ENCODE peak calls at places on chromosomes 6 and 20, in eight cellular contexts. One of them, this sample, is unnamed.

GRCh38 chr20:56348746-56349145 is 10.0 kb upstream of the FAM210B start:
- DNase-seq in MM.1S: no peak
- DNase-seq in Karpas-422: no peak
- DNase-seq in HepG2: no peak
- DNase-seq in DND-41: no peak
- DNase-seq in mesendoderm: peak; percentile 16
- DNase-seq in GM23248: no peak
- DNase-seq in PC-3: no peak
- DNase-seq in this sample: no peak

GRCh38 chr6:169425628-169426370 is 172.2 kb upstream of the THBS2 start:
- DNase-seq in DND-41: no peak
- DNase-seq in GM23248: no peak
- DNase-seq in HepG2: no peak
- DNase-seq in mesendoderm: no peak
- DNase-seq in PC-3: no peak
- DNase-seq in MM.1S: no peak
- DNase-seq in Karpas-422: no peak
- DNase-seq in this sample: no peak

GRCh38 chr20:33279261-33279910 is 3.6 kb upstream of the BPIFB1 start:
- DNase-seq in mesendoderm: no peak
- DNase-seq in GM23248: no peak
- DNase-seq in PC-3: no peak
- DNase-seq in DND-41: no peak
- DNase-seq in Karpas-422: no peak
- DNase-seq in MM.1S: no peak
- DNase-seq in HepG2: no peak
- DNase-seq in this sample: no peak

GRCh38 chr6:73680289-73680688 is 15.7 kb upstream of the CD109 start:
- DNase-seq in MM.1S: no peak
- DNase-seq in DND-41: no peak
- DNase-seq in HepG2: no peak
- DNase-seq in mesendoderm: no peak
- DNase-seq in PC-3: peak; percentile 74
- DNase-seq in Karpas-422: no peak
- DNase-seq in GM23248: no peak
- DNase-seq in this sample: no peak

GRCh38 chr6:25560851-25561250 is 91.2 kb upstream of the SCGN start:
- DNase-seq in mesendoderm: no peak
- DNase-seq in DND-41: no peak
- DNase-seq in MM.1S: no peak
- DNase-seq in PC-3: no peak
- DNase-seq in HepG2: no peak
- DNase-seq in Karpas-422: no peak
- DNase-seq in GM23248: no peak
- DNase-seq in this sample: no peak

GRCh38 chr20:1636621-1637020 is 16.8 kb upstream of the SIRPB1 start:
- DNase-seq in DND-41: no peak
- DNase-seq in GM23248: no peak
- DNase-seq in MM.1S: no peak
- DNase-seq in HepG2: peak; percentile 93
- DNase-seq in PC-3: no peak
- DNase-seq in mesendoderm: peak; percentile 46
- DNase-seq in Karpas-422: no peak
- DNase-seq in this sample: no peak

GRCh38 chr20:8997720-8998119 is 71.2 kb upstream of the PLCB4 start:
- DNase-seq in GM23248: no peak
- DNase-seq in MM.1S: no peak
- DNase-seq in PC-3: no peak
- DNase-seq in DND-41: no peak
- DNase-seq in Karpas-422: no peak
- DNase-seq in HepG2: no peak
- DNase-seq in mesendoderm: peak; percentile 32
- DNase-seq in this sample: no peak

GRCh38 chr6:79705456-79705995 is 74.4 kb downstream of the SH3BGRL2 start:
- DNase-seq in MM.1S: no peak
- DNase-seq in mesendoderm: no peak
- DNase-seq in PC-3: no peak
- DNase-seq in GM23248: no peak
- DNase-seq in Karpas-422: no peak
- DNase-seq in DND-41: no peak
- DNase-seq in HepG2: no peak
- DNase-seq in this sample: no peak

GRCh38 chr20:41233976-41234514 is 83.5 kb downstream of the ZHX3 start:
- DNase-seq in Karpas-422: no peak
- DNase-seq in GM23248: peak; percentile 7
- DNase-seq in DND-41: no peak
- DNase-seq in mesendoderm: no peak
- DNase-seq in HepG2: no peak
- DNase-seq in MM.1S: no peak
- DNase-seq in PC-3: no peak
- DNase-seq in this sample: no peak

GRCh38 chr6:28215425-28215824 is 9.7 kb upstream of the ZSCAN9 start:
- DNase-seq in mesendoderm: no peak
- DNase-seq in PC-3: no peak
- DNase-seq in MM.1S: no peak
- DNase-seq in Karpas-422: no peak
- DNase-seq in DND-41: no peak
- DNase-seq in GM23248: peak; percentile 29
- DNase-seq in HepG2: no peak
- DNase-seq in this sample: peak; percentile 74

GRCh38 chr6:107064579-107065065 is 36.6 kb downstream of the MTRES1 start:
- DNase-seq in GM23248: peak; percentile 49
- DNase-seq in Karpas-422: no peak
- DNase-seq in mesendoderm: no peak
- DNase-seq in DND-41: peak; percentile 77
- DNase-seq in PC-3: peak; percentile 32
- DNase-seq in MM.1S: peak; percentile 79
- DNase-seq in HepG2: peak; percentile 13
- DNase-seq in this sample: peak; percentile 25

GRCh38 chr6:92459606-92460005 is 959.8 kb downstream of the EPHA7 start:
- DNase-seq in mesendoderm: no peak
- DNase-seq in PC-3: no peak
- DNase-seq in Karpas-422: no peak
- DNase-seq in HepG2: no peak
- DNase-seq in GM23248: no peak
- DNase-seq in DND-41: no peak
- DNase-seq in MM.1S: no peak
- DNase-seq in this sample: no peak

GRCh38 chr6:140572129-140572528 is 1197.7 kb upstream of the CITED2 start:
- DNase-seq in PC-3: peak; percentile 86
- DNase-seq in GM23248: peak; percentile 94
- DNase-seq in MM.1S: no peak
- DNase-seq in mesendoderm: no peak
- DNase-seq in DND-41: no peak
- DNase-seq in Karpas-422: no peak
- DNase-seq in HepG2: no peak
- DNase-seq in this sample: no peak

GRCh38 chr20:59400666-59401065 is 100.3 kb downstream of the EDN3 start:
- DNase-seq in HepG2: no peak
- DNase-seq in MM.1S: no peak
- DNase-seq in Karpas-422: no peak
- DNase-seq in PC-3: no peak
- DNase-seq in GM23248: no peak
- DNase-seq in mesendoderm: no peak
- DNase-seq in DND-41: no peak
- DNase-seq in this sample: no peak

GRCh38 chr6:110971458-110971857 is 10.4 kb upstream of the RPF2 start:
- DNase-seq in HepG2: no peak
- DNase-seq in Karpas-422: no peak
- DNase-seq in PC-3: no peak
- DNase-seq in GM23248: no peak
- DNase-seq in DND-41: no peak
- DNase-seq in mesendoderm: no peak
- DNase-seq in MM.1S: no peak
- DNase-seq in this sample: no peak

GRCh38 chr20:39800548-39800947 is 838.4 kb downstream of the DHX35 start:
- DNase-seq in mesendoderm: no peak
- DNase-seq in HepG2: no peak
- DNase-seq in GM23248: peak; percentile 92
- DNase-seq in DND-41: no peak
- DNase-seq in PC-3: no peak
- DNase-seq in MM.1S: peak; percentile 17
- DNase-seq in Karpas-422: no peak
- DNase-seq in this sample: no peak

GRCh38 chr6:125858427-125859320 is 67.9 kb downstream of the NCOA7 start:
- DNase-seq in MM.1S: peak; percentile 39
- DNase-seq in mesendoderm: peak; percentile 95
- DNase-seq in GM23248: peak; percentile 73
- DNase-seq in HepG2: peak; percentile 80
- DNase-seq in PC-3: peak; percentile 85
- DNase-seq in Karpas-422: peak; percentile 82
- DNase-seq in DND-41: no peak
- DNase-seq in this sample: peak; percentile 72

DNA sequence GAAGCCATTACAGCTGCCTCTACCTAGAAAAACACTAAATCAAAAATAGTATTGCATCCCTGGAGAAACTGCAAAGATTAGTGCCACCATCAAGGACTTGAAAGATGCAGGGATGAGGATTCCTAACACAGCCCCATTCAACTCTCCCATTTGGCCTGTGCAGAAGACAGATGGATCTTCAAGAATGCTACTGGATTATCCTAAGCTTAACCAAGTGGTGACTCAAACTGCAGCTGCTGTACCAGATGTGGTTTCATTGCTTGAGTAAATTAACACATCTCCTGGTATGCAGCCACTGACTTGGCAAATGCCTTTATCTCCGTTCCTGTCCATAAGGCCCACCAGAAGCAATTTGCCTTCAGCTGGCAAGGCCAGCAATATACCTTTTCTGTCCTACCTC is 117.4 kb downstream of the TBC1D32 start:
- DNase-seq in mesendoderm: no peak
- DNase-seq in MM.1S: no peak
- DNase-seq in DND-41: no peak
- DNase-seq in PC-3: no peak
- DNase-seq in HepG2: no peak
- DNase-seq in GM23248: peak; percentile 19
- DNase-seq in Karpas-422: no peak
- DNase-seq in this sample: no peak
- H3K9ac ChIP-seq in mesendoderm: no peak overlapping the region
- H3K9ac ChIP-seq in MM.1S: no peak overlapping the region
- H3K9ac ChIP-seq in DND-41: no peak overlapping the region
- H3K9ac ChIP-seq in PC-3: no peak overlapping the region
- H3K9ac ChIP-seq in HepG2: no peak overlapping the region
- H3K9ac ChIP-seq in GM23248: no peak overlapping the region
- H3K9ac ChIP-seq in Karpas-422: no peak overlapping the region
- H3K9ac ChIP-seq in this sample: no peak overlapping the region

GRCh38 chr6:90547079-90547478 is 39.8 kb downstream of the MAP3K7 start:
- DNase-seq in mesendoderm: no peak
- DNase-seq in MM.1S: no peak
- DNase-seq in HepG2: no peak
- DNase-seq in Karpas-422: no peak
- DNase-seq in DND-41: no peak
- DNase-seq in GM23248: no peak
- DNase-seq in PC-3: no peak
- DNase-seq in this sample: no peak
- H3K36me3 ChIP-seq in mesendoderm: peaks cover 1% of the 10 kb centered on the region
- H3K36me3 ChIP-seq in MM.1S: no peaks in the 10 kb centered on the region
- H3K36me3 ChIP-seq in HepG2: peaks cover 45% of the 10 kb centered on the region
- H3K36me3 ChIP-seq in Karpas-422: peaks cover 70% of the 10 kb centered on the region
- H3K36me3 ChIP-seq in DND-41: peaks cover 86% of the 10 kb centered on the region
- H3K36me3 ChIP-seq in GM23248: peaks cover 88% of the 10 kb centered on the region
- H3K36me3 ChIP-seq in PC-3: peaks cover 30% of the 10 kb centered on the region
- H3K36me3 ChIP-seq in this sample: no peaks in the 10 kb centered on the region

DNA sequence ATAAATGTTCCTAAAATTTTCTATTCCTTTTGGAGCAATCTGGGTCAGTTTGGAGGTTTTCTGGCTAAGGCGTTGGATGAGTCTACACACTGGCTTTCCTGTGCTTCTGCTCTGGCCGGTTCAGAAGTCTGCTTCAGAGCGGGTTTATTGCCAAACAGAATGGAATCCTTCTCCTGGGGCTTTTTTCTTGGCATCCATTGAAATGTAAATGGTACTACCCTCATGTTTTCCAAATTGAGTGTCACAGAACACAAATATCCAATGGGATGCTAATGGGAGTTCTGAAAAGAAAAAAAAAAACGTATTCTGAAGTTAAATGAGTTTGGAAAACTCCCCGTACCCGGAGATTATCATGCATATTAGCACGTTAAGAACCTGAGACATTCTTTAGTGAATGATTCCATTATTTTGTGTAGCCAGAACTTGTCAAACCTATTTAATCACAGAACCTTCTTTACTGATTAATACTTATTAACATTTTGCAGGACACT is 930.3 kb downstream of the QKI start:
- DNase-seq in Karpas-422: no peak
- DNase-seq in PC-3: no peak
- DNase-seq in MM.1S: no peak
- DNase-seq in DND-41: no peak
- DNase-seq in HepG2: no peak
- DNase-seq in GM23248: peak; percentile 3
- DNase-seq in mesendoderm: peak; percentile 93
- DNase-seq in this sample: no peak
- H3K9ac ChIP-seq in Karpas-422: no peak overlapping the region
- H3K9ac ChIP-seq in PC-3: no peak overlapping the region
- H3K9ac ChIP-seq in MM.1S: no peak overlapping the region
- H3K9ac ChIP-seq in DND-41: no peak overlapping the region
- H3K9ac ChIP-seq in HepG2: no peak overlapping the region
- H3K9ac ChIP-seq in GM23248: no peak overlapping the region
- H3K9ac ChIP-seq in mesendoderm: no peak overlapping the region
- H3K9ac ChIP-seq in this sample: no peak overlapping the region

GRCh38 chr20:47680804-47681529 is 104.3 kb downstream of the SULF2 start:
- DNase-seq in MM.1S: no peak
- DNase-seq in HepG2: peak; percentile 82
- DNase-seq in Karpas-422: no peak
- DNase-seq in DND-41: no peak
- DNase-seq in GM23248: no peak
- DNase-seq in PC-3: peak; percentile 13
- DNase-seq in mesendoderm: no peak
- DNase-seq in this sample: no peak

GRCh38 chr20:47677314-47678129 is 107.8 kb downstream of the SULF2 start:
- DNase-seq in mesendoderm: peak; percentile 76
- DNase-seq in DND-41: peak; percentile 56
- DNase-seq in Karpas-422: peak; percentile 86
- DNase-seq in HepG2: peak; percentile 69
- DNase-seq in MM.1S: peak; percentile 13
- DNase-seq in GM23248: peak; percentile 50
- DNase-seq in PC-3: peak; percentile 77
- DNase-seq in this sample: peak; percentile 28

GRCh38 chr20:47678536-47678935 is 106.7 kb downstream of the SULF2 start:
- DNase-seq in mesendoderm: no peak
- DNase-seq in GM23248: no peak
- DNase-seq in MM.1S: no peak
- DNase-seq in HepG2: no peak
- DNase-seq in PC-3: no peak
- DNase-seq in Karpas-422: no peak
- DNase-seq in DND-41: no peak
- DNase-seq in this sample: no peak

GRCh38 chr20:47678130-47678453 is 107.2 kb downstream of the SULF2 start:
- DNase-seq in mesendoderm: no peak
- DNase-seq in DND-41: no peak
- DNase-seq in MM.1S: no peak
- DNase-seq in GM23248: no peak
- DNase-seq in PC-3: no peak
- DNase-seq in Karpas-422: no peak
- DNase-seq in HepG2: no peak
- DNase-seq in this sample: no peak

DNA sequence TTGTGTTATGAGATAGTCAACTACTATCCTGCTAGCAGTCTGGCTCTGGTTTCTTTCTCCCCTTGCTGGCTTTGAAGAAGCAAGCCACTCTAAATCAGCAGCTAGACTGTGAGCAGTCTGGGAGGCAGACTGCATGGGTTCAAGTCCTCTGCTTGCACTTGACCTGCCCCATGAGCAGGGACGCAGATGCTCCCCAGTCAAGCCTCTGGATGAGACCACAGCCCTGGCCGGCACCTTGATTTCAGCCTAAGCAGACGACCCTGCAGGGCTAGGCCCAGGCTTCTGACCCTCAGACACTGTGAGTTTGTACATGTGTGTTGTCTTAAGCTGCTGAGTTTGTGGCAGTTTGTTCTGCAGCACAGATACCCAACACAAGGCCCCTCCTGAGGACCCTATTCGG is 105.8 kb downstream of the SULF2 start:
- DNase-seq in DND-41: no peak
- DNase-seq in Karpas-422: no peak
- DNase-seq in GM23248: no peak
- DNase-seq in PC-3: no peak
- DNase-seq in mesendoderm: no peak
- DNase-seq in HepG2: no peak
- DNase-seq in MM.1S: no peak
- DNase-seq in this sample: no peak
- H3K36me3 ChIP-seq in DND-41: no peaks in the 10 kb centered on the region
- H3K36me3 ChIP-seq in Karpas-422: no peaks in the 10 kb centered on the region
- H3K36me3 ChIP-seq in GM23248: no peaks in the 10 kb centered on the region
- H3K36me3 ChIP-seq in PC-3: peaks cover 51% of the 10 kb centered on the region
- H3K36me3 ChIP-seq in mesendoderm: no peaks in the 10 kb centered on the region
- H3K36me3 ChIP-seq in HepG2: no peaks in the 10 kb centered on the region
- H3K36me3 ChIP-seq in MM.1S: no peaks in the 10 kb centered on the region
- H3K36me3 ChIP-seq in this sample: no peaks in the 10 kb centered on the region

This sample was measured in colonic mucosa.